ENCODE peak calls at places on chromosomes 1 and 21, in six cellular contexts. J is heart right ventricle, E is psoas muscle, O is mammary epithelial cell, I is body of pancreas, S is heart left ventricle. K is an unnamed sample. For H3K9me3, the result is how much of the 10 kb centered on the place peaks cover.

GRCh38 chr1:187374130-187374529 is 545.4 kb downstream of the PLA2G4A start:
- DNase-seq in I (no peak), E (no peak), O (no peak), J (no peak), S (no peak), K (no peak)

GRCh38 chr1:100606438-100606837 is 68.5 kb downstream of the GPR88 start:
- DNase-seq in I (peak), J (peak), E (peak), O (peak), S (no peak), K (no peak)

GRCh38 chr21:42918291-42918690 is 7.1 kb downstream of the ERVH48-1 start:
- DNase-seq in E (no peak), J (no peak), O (no peak), I (no peak), S (no peak), K (no peak)

GRCh38 chr1:22963044-22963677 is 9.5 kb downstream of the LACTBL1 start:
- DNase-seq in J (no peak), I (no peak), S (no peak), O (no peak), E (no peak), K (no peak)

GRCh38 chr1:104466068-104466467 is 716.4 kb downstream of the AMY1C start:
- DNase-seq in O (no peak), I (no peak), E (no peak), S (no peak), J (no peak), K (no peak)

GRCh38 chr1:223707270-223708000 is 4.9 kb upstream of the CAPN2 start:
- DNase-seq in O (peak), S (no peak), J (peak), I (peak), E (peak), K (no peak)

GRCh38 chr1:40064797-40065492 is 24.4 kb downstream of the CAP1 start:
- DNase-seq in S (no peak), J (no peak), I (no peak), O (no peak), E (no peak), K (no peak)

GRCh38 chr21:17387030-17387617 is 125.7 kb upstream of the CXADR start:
- DNase-seq in E (no peak), S (no peak), O (peak), I (peak), J (peak), K (no peak)

GRCh38 chr1:145690587-145691558 is 16.3 kb downstream of the PDZK1 start:
- DNase-seq in S (no peak), I (peak), E (peak), J (no peak), O (peak), K (no peak)

GRCh38 chr1:81690881-81691453 is 109.8 kb upstream of the ADGRL2 start:
- DNase-seq in I (no peak), E (no peak), S (no peak), O (no peak), J (no peak), K (no peak)

GRCh38 chr1:47919113-47919833 is 77.9 kb downstream of the TRABD2B start:
- DNase-seq in S (no peak), I (no peak), J (no peak), E (no peak), O (no peak), K (no peak)
- H3K4me3 ChIP-seq in S (no peak), I (no peak), J (no peak), E (no peak), O (no peak), K (no peak)

DNA sequence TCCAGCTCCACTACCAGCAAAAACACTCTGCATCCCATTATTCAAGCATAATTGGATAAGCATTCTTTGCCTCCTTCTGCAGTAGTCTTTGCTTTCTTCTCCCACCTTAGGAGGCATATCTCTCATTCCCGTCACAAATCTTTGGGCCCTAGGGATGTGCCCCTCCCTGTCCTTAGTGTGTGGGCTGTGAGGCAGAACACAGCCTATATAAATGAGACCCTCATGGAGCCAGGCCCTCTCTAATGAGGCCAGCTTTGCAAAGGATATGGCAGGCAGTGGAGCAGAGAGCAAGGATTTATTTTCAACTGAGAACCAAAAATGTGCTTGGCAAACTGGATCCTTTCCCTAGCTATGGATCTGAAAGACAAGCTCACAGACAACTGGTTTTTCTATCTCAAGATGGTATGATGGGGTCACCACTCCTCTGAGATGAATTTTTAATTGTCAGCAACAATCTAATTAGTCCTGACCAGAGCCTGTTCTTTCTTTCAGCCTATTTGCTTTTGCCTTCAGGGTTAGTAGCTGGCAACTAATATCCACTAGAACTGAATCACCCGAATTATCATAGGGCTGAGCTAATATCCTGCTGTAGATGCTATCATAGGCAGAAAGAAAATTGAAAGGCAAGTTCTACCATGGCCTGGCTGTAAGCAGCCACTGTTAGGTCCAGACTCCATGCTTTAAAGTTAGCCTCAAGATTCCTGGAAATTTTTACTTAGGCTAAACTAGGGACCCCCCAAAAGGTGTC is 134.2 kb downstream of the SYT2 start:
- DNase-seq in J (no peak), I (no peak), S (no peak), O (peak), E (no peak), K (no peak)
- H3K27ac ChIP-seq in J (peak), I (peak), S (peak), O (peak), E (peak), K (peak)

GRCh38 chr1:246891105-246891504 is 40.6 kb downstream of the AHCTF1 start:
- DNase-seq in I (no peak), O (no peak), J (no peak), E (no peak), S (no peak), K (no peak)
- H3K9me3 ChIP-seq in I (under half), O (under half), J (under half), E (under half), S (under half), K (under half)

GRCh38 chr1:218347713-218348627 is 2.8 kb downstream of the TGFB2 start:
- DNase-seq in O (peak), S (no peak), I (peak), J (no peak), E (no peak), K (no peak)

GRCh38 chr1:218345673-218346390 is 696 bp downstream of the TGFB2 start:
- DNase-seq in I (peak), S (peak), E (peak), J (peak), O (peak), K (no peak)

GRCh38 chr1:218348628-218349185 is 3.6 kb downstream of the TGFB2 start:
- DNase-seq in I (no peak), S (no peak), O (peak), E (no peak), J (no peak), K (no peak)

GRCh38 chr1:218346391-218347204 is 1.5 kb downstream of the TGFB2 start:
- DNase-seq in J (no peak), O (peak), E (peak), S (peak), I (peak), K (no peak)

GRCh38 chr1:218347316-218347712 is 2.2 kb downstream of the TGFB2 start:
- DNase-seq in E (no peak), O (peak), I (peak), S (no peak), J (no peak), K (no peak)
- H3K4me3 ChIP-seq in E (peak), O (peak), I (peak), S (peak), J (peak), K (peak)

GRCh38 chr21:16243396-16243795 is 513.6 kb downstream of the USP25 start:
- DNase-seq in J (no peak), O (no peak), E (no peak), I (no peak), S (no peak), K (no peak)

GRCh38 chr21:16241021-16241420 is 511.2 kb downstream of the USP25 start:
- DNase-seq in E (no peak), J (no peak), O (no peak), I (no peak), S (no peak), K (no peak)

GRCh38 chr21:16239659-16240265 is 510.0 kb downstream of the USP25 start:
- DNase-seq in E (no peak), O (no peak), J (no peak), S (no peak), I (no peak), K (no peak)

DNA sequence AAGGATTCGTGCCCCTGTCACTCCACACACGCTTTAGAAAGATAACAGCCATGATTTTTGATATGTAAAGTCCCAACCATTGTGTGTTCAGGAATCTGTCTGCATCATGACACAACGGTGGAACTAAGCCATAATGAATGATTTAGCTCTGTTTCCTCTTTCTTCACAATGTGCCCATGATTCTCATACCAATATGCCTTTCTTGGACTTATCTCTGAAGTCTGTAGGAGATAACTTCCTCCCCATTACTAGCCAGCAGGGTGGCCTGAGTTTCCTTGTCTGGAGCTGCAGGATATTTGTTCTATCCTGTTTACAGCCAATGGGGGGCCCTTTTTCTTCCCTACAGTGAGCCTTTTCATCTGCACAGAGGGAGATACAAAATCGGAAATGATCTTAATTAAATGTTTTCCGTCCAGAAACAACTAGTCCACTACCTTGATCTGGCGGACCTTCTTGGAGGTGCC is 511.8 kb downstream of the USP25 start:
- DNase-seq in O (no peak), E (no peak), S (no peak), J (no peak), I (no peak), K (no peak)
- H3K27ac ChIP-seq in O (no peak), E (no peak), S (no peak), J (no peak), I (no peak), K (no peak)